ENCODE peak calls at places on chromosomes 2 and 18, in five cellular contexts. Z is CD8-positive, alpha-beta T cell; G is effector memory CD4-positive, alpha-beta T cell; A is left ventricle myocardium inferior; C is cardiac muscle cell. K is an unnamed sample. For H3K27me3 and H3K4me1, the result is how much of the 10 kb centered on the place peaks cover.

GRCh38 chr2:7014201-7014640 is 97.0 kb downstream of the RNF144A start:
- DNase-seq in A (no peak), G (no peak), C (peak), Z (no peak), K (peak)

GRCh38 chr2:21643180-21643579 is 519.4 kb downstream of the TDRD15 start:
- DNase-seq in Z (no peak), A (no peak), G (no peak), C (no peak), K (no peak)

GRCh38 chr2:138028538-138028937 is 64.3 kb downstream of the HNMT start:
- DNase-seq in A (no peak), G (no peak), Z (no peak), C (no peak), K (no peak)

GRCh38 chr18:811192-812122 is 585 bp downstream of the YES1 start:
- DNase-seq in A (peak), C (peak), G (no peak), Z (peak), K (peak)

GRCh38 chr2:119523959-119524694 is at the start of gene SCTR:
- DNase-seq in A (no peak), C (peak), Z (no peak), G (no peak), K (no peak)

GRCh38 chr2:163252199-163252598 is 413.6 kb upstream of the KCNH7 start:
- DNase-seq in C (no peak), G (no peak), Z (no peak), A (no peak), K (no peak)

GRCh38 chr2:86280191-86280667 is 57.2 kb downstream of the REEP1 start:
- DNase-seq in G (no peak), Z (no peak), A (no peak), C (no peak), K (no peak)

GRCh38 chr18:48834421-48835011 is 116.2 kb downstream of the SMAD7 start:
- DNase-seq in Z (peak), A (peak), G (peak), C (no peak), K (peak)

GRCh38 chr2:8624855-8625398 is 56.9 kb upstream of the ID2 start:
- DNase-seq in G (no peak), Z (no peak), C (no peak), A (no peak), K (no peak)

GRCh38 chr18:76875390-76876330 is 53.3 kb downstream of the ZNF236 start:
- DNase-seq in Z (no peak), A (no peak), C (peak), G (no peak), K (peak)

GRCh38 chr2:175036582-175037018 is 31.4 kb upstream of the CHN1 start:
- DNase-seq in Z (no peak), C (peak), G (no peak), A (no peak), K (peak)

GRCh38 chr18:23515911-23516546 is 12.7 kb downstream of the RMC1 start:
- DNase-seq in A (peak), C (peak), Z (peak), G (peak), K (peak)

GRCh38 chr18:59627414-59627813 is 69.8 kb downstream of the CCBE1 start:
- DNase-seq in A (no peak), G (no peak), Z (no peak), C (no peak), K (no peak)

GRCh38 chr18:63979409-63979908 is 9.6 kb downstream of the SERPINB8 start:
- DNase-seq in C (peak), G (no peak), A (no peak), Z (peak), K (peak)

GRCh38 chr18:63982361-63982760 is 12.5 kb downstream of the SERPINB8 start:
- DNase-seq in C (no peak), A (no peak), Z (no peak), G (no peak), K (no peak)

GRCh38 chr18:63981719-63982118 is 11.8 kb downstream of the SERPINB8 start:
- DNase-seq in C (no peak), G (no peak), A (no peak), Z (no peak), K (no peak)

GRCh38 chr18:63980896-63981454 is 11.1 kb downstream of the SERPINB8 start:
- DNase-seq in G (no peak), A (no peak), C (no peak), Z (no peak), K (no peak)

DNA sequence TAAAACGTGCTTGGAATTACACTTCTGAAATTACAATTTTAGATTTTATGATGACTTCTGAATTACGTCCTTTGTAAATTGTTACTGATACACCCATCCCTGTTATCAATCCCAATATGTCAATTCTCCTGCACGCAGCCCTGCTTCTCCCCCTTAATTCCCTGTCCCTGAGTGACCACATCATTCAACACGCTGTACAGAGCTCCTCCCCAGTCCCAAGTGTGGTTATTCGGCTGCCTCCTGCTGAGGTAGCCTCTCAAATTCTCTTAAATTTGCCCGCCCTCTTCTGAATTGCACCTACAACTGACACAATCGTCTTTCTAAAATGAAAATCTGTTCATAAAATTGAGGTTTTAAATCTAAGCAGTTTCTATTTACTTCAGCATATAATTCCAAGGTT is 10.1 kb downstream of the SERPINB8 start:
- DNase-seq in G (no peak), A (no peak), C (no peak), Z (no peak), K (no peak)
- H3K4me3 ChIP-seq in G (no peak), A (peak), C (no peak), Z (no peak), K (no peak)

GRCh38 chr2:176162911-176163654 is 6.0 kb downstream of the HOXD3 start:
- DNase-seq in C (no peak), G (no peak), A (no peak), Z (no peak), K (no peak)

GRCh38 chr2:176161817-176162626 is 4.9 kb downstream of the HOXD3 start:
- DNase-seq in A (no peak), Z (no peak), C (no peak), G (no peak), K (no peak)

GRCh38 chr2:176160251-176161040 is 3.3 kb downstream of the HOXD3 start:
- DNase-seq in Z (no peak), C (no peak), A (no peak), G (no peak), K (no peak)

GRCh38 chr2:176159678-176160250 is 2.7 kb downstream of the HOXD3 start:
- DNase-seq in A (no peak), C (no peak), G (no peak), Z (no peak), K (no peak)

DNA sequence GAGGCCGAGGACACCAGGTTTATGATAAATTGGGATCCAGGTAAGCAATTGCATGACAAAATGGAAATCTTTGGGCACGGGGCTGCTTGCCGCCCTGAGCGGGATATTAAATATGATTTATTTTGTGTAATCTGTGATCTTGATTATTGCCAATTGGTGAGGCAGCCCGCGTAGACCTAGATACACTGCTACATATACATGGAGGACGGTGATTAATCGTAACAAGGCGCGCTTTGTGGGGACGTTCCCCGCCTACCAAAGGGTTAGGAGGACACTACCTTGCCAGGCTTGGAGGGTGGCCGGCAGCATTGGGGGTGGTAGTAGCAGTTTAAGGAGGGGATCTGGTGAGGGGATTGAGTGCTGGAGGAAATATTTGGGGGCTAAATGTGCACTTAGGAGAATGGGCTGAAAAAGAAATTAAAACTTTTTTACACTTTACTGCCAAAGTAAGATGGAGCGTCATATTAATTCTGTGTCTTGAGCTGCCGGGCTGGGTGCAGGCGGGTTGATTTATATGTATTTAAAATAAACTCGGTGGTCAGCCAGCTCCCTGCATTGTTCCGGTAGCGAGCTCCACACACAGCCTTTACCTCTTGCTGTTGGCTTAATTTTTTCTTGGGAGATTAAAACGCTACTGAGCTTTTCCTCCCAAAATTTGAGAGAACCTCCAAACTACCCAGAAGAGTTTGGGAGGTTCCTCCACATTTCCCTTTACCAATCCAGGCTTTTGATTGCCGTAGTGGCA is 4.1 kb downstream of the HOXD3 start:
- DNase-seq in G (no peak), Z (no peak), C (no peak), A (no peak), K (no peak)
- H3K27me3 ChIP-seq in G (half or more), Z (half or more), C (half or more), A (half or more), K (under half)

GRCh38 chr2:168157070-168157469 is 90.3 kb downstream of the STK39 start:
- DNase-seq in C (no peak), G (no peak), A (no peak), Z (no peak), K (no peak)
- H3K4me1 ChIP-seq in C (under half), G (under half), A (half or more), Z (under half), K (under half)

GRCh38 chr2:102110168-102110567 is 32.4 kb upstream of the IL1R1 start:
- DNase-seq in G (no peak), C (no peak), A (no peak), Z (no peak), K (no peak)
- H3K4me3 ChIP-seq in G (no peak), C (no peak), A (no peak), Z (no peak), K (no peak)

GRCh38 chr2:42698940-42699339 is 65.0 kb downstream of the OXER1 start:
- DNase-seq in Z (no peak), C (no peak), G (no peak), A (no peak), K (no peak)
- H3K27me3 ChIP-seq in Z (under half), C (under half), G (under half), A (under half), K (under half)

GRCh38 chr2:120860579-120860922 is 124.9 kb downstream of the GLI2 start:
- DNase-seq in C (no peak), G (no peak), Z (no peak), A (no peak), K (no peak)

GRCh38 chr2:120859814-120860578 is 124.3 kb downstream of the GLI2 start:
- DNase-seq in A (no peak), Z (no peak), G (no peak), C (no peak), K (no peak)

GRCh38 chr2:120861576-120862191 is 126.0 kb downstream of the GLI2 start:
- DNase-seq in G (no peak), A (no peak), Z (no peak), C (no peak), K (no peak)

GRCh38 chr2:120862254-120863172 is 126.8 kb downstream of the GLI2 start:
- DNase-seq in Z (no peak), A (no peak), G (no peak), C (peak), K (no peak)

GRCh38 chr2:120861191-120861575 is 125.5 kb downstream of the GLI2 start:
- DNase-seq in C (no peak), A (no peak), G (no peak), Z (no peak), K (no peak)
- H3K4me1 ChIP-seq in C (under half), A (under half), G (under half), Z (under half), K (under half)

DNA sequence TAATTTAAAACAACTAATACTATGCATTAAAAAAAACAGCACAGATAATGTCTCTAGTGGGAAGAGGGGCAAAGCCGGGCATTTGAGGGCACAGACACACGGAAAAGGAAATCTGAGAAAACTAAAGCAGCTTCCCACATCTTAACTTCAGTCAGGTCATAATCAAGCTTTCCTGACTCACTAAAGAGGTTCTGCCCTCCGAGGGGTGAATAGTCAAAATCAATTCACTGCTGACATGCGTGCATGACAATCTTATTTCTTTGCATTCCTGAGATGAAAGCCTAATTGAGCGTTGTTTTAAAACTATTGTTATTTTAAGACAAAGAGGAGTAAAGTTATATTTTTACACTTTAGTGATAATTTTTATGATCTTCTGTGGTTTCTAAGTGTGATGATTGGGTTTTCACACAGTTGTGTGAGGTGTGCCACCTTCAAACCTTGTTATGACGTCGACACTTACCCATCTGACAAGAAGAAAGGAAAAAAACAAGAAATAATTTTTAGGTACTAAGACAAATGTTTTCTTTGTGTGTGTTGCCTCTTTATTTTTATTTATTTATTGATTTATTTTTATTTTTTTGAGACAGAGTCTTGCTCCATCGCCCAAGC is 90.9 kb downstream of the GATA6 start:
- DNase-seq in A (no peak), C (no peak), Z (no peak), G (no peak), K (no peak)
- H3K4me3 ChIP-seq in A (no peak), C (no peak), Z (no peak), G (no peak), K (no peak)

GRCh38 chr2:110770308-110770695 is 37.9 kb downstream of the ACOXL start:
- DNase-seq in G (no peak), Z (no peak), C (no peak), A (peak), K (no peak)
- H3K27me3 ChIP-seq in G (under half), Z (under half), C (under half), A (under half), K (under half)